ENCODE peak calls at places on chromosomes 2 and 18, in ten cellular contexts. C is adrenal gland, P is GM12878, R is HCT116, Z is heart left ventricle, T is transverse colon, G is A549, Q is esophagus muscularis mucosa, U is thyroid gland, A is upper lobe of left lung. B is an unnamed sample.

GRCh38 chr2:106847366-106847765 is 38.6 kb downstream of the ST6GAL2 start:
- DNase-seq in C (no peak), P (no peak), Q (no peak), U (no peak), G (no peak), Z (no peak), A (no peak), T (no peak), R (no peak), B (no peak)

GRCh38 chr2:204705243-204705971 is 160.1 kb downstream of the PARD3B start:
- DNase-seq in P (no peak), A (peak; percentile 52), G (no peak), C (no peak), Z (no peak), R (no peak), U (peak; percentile 52), T (no peak), Q (no peak), B (no peak)

GRCh38 chr2:117774716-117775115 is 39.8 kb upstream of the DDX18 start:
- DNase-seq in Q (no peak), T (no peak), R (no peak), U (no peak), Z (no peak), C (no peak), A (no peak), P (no peak), G (no peak), B (no peak)

GRCh38 chr2:12764075-12764722 is 47.5 kb downstream of the TRIB2 start:
- DNase-seq in P (no peak), Q (no peak), U (no peak), R (no peak), Z (no peak), A (no peak), G (no peak), T (no peak), C (no peak), B (no peak)

GRCh38 chr2:200479617-200480292 is 30.1 kb downstream of the KCTD18 start:
- DNase-seq in A (no peak), U (no peak), T (no peak), Q (no peak), R (no peak), C (no peak), Z (no peak), G (no peak), P (no peak), B (no peak)

GRCh38 chr2:9844581-9844980 is 1.3 kb downstream of the TAF1B start:
- DNase-seq in U (no peak), G (no peak), T (no peak), Q (no peak), A (no peak), Z (no peak), C (no peak), P (peak; percentile 51), R (no peak), B (no peak)

GRCh38 chr18:32730620-32731021 is 42.2 kb downstream of the KLHL14 start:
- DNase-seq in R (no peak), U (no peak), A (no peak), Z (no peak), C (no peak), T (no peak), P (peak; percentile 30), G (no peak), Q (no peak), B (no peak)

GRCh38 chr18:58527116-58528010 is 101.5 kb downstream of the ALPK2 start:
- DNase-seq in P (no peak), Q (no peak), R (no peak), G (peak; percentile 59), U (no peak), A (no peak), C (no peak), T (no peak), Z (no peak), B (no peak)

GRCh38 chr18:47263828-47264314 is 12.4 kb upstream of the SKOR2 start:
- DNase-seq in C (no peak), Z (no peak), A (no peak), U (no peak), G (no peak), R (no peak), P (no peak), Q (no peak), T (no peak), B (no peak)

GRCh38 chr18:58232674-58233073 is 188.6 kb downstream of the NEDD4L start:
- DNase-seq in Z (no peak), R (no peak), U (no peak), G (no peak), Q (no peak), C (no peak), T (no peak), A (no peak), P (no peak), B (no peak)

GRCh38 chr2:64220906-64221659 is 76.9 kb upstream of the PELI1 start:
- DNase-seq in Q (no peak), Z (no peak), A (no peak), C (no peak), G (no peak), T (no peak), R (no peak), P (no peak), U (no peak), B (no peak)

GRCh38 chr2:233882353-233882752 is 14.2 kb upstream of the MSL3B start:
- DNase-seq in G (no peak), T (no peak), Q (no peak), A (no peak), U (no peak), R (no peak), Z (no peak), C (no peak), P (no peak), B (no peak)

GRCh38 chr2:149763358-149763757 is 175.8 kb upstream of the MMADHC start:
- DNase-seq in P (no peak), R (no peak), Z (no peak), G (no peak), Q (no peak), C (no peak), U (no peak), T (no peak), A (no peak), B (no peak)

DNA sequence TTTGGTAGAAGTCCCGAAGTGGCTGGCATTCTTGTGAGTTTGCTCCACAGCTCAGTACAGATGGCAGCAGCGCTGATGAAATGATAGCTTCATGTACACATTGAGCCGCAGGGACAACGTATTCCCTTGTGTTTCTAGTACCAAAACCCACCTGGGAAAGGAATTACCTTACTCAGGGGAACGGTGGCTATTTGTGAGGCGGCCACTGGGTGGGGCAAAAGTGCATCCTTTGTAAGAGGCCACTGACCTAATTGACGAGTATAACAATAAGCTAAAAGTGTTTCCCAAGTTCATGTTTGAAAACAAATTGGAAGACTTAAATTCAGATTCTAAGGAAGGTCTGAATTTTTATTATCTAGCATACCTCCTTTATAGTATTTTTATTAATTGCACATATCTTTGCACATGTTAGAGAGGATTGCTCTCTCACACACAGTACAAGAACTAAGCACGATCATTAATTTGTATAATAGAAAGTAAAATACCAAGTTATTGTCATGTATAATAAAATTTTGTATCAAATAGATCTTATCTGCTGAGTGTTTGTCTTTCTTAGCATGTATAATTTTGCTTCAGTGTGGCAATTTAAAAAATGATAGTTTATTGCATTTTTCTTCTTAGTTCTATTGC is 25.3 kb upstream of the CDH7 start:
- DNase-seq in R (no peak), A (no peak), C (peak; percentile 62), Z (no peak), U (peak; percentile 39), P (no peak), T (peak; percentile 33), Q (no peak), G (no peak), B (peak; percentile 58)
- H3K4me3 ChIP-seq in R (no peak overlapping the region), A (no peak overlapping the region), C (no peak overlapping the region), Z (no peak overlapping the region), U (no peak overlapping the region), P (no peak overlapping the region), T (no peak overlapping the region), Q (no peak overlapping the region), G (no peak overlapping the region), B (no peak overlapping the region)

GRCh38 chr2:3602553-3603339 is 7.8 kb downstream of the COLEC11 start:
- DNase-seq in G (no peak), Z (no peak), Q (peak; percentile 68), U (no peak), A (no peak), R (no peak), C (peak; percentile 51), P (no peak), T (no peak), B (no peak)

GRCh38 chr2:3598912-3599854 is 4.3 kb downstream of the COLEC11 start:
- DNase-seq in P (no peak), Z (no peak), G (no peak), U (no peak), T (no peak), C (peak; percentile 48), R (no peak), Q (no peak), A (no peak), B (no peak)

GRCh38 chr2:3600256-3600855 is 5.4 kb downstream of the COLEC11 start:
- DNase-seq in Z (no peak), Q (no peak), C (no peak), U (no peak), P (no peak), A (no peak), T (no peak), R (no peak), G (no peak), B (no peak)

GRCh38 chr2:3603536-3604206 is 8.8 kb downstream of the COLEC11 start:
- DNase-seq in Q (peak; percentile 74), P (no peak), G (no peak), R (no peak), C (peak; percentile 44), Z (no peak), U (no peak), T (no peak), A (no peak), B (no peak)

GRCh38 chr2:3601561-3602271 is 6.8 kb downstream of the COLEC11 start:
- DNase-seq in U (no peak), C (peak; percentile 46), P (no peak), R (no peak), G (no peak), A (no peak), T (no peak), Z (no peak), Q (no peak), B (no peak)
- TF ChIP-seq POLR2A in U (no peak), C (no peak), P (no peak), R (no peak), G (no peak), A (no peak), T (no peak), Z (no peak), Q (no peak), B (no peak)

GRCh38 chr2:101386599-101387150 is 628 bp downstream of the CREG2 start:
- DNase-seq in U (no peak), Z (no peak), C (no peak), P (no peak), G (peak; percentile 17), Q (no peak), A (no peak), R (no peak), T (no peak), B (no peak)
- H3K4me3 ChIP-seq in U (peak overlapping the region; percentile 19), Z (peak overlapping the region; percentile 40), C (peak overlapping the region; percentile 8), P (no peak overlapping the region), G (peak overlapping the region; percentile 64), Q (peak overlapping the region; percentile 58), A (peak overlapping the region; percentile 55), R (peak overlapping the region; percentile 42), T (peak overlapping the region; percentile 40), B (peak overlapping the region; percentile 50)

DNA sequence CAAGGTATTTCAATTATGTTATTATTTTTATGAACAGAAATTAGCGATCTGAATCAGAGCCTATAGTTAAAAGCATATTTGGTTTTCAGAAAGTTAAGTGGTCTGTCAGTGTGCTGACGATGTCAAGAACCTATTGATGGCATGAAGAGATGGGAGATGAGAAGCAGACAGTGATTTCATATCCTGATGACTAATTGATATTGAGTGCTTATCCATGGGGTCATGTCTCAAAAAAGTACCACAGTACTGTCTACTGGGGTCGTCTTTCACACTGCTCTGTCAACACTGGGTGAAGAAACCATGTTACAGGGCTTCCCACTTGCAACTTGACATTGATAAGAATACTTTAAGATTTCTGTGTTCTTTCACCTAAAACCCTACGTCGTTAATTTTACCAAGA is 297.1 kb downstream of the AFF3 start:
- DNase-seq in A (no peak), Q (no peak), C (no peak), P (no peak), G (no peak), T (no peak), R (no peak), U (no peak), Z (no peak), B (no peak)
- TF ChIP-seq POLR2A in A (no peak), Q (no peak), C (no peak), P (no peak), G (no peak), T (no peak), R (no peak), U (no peak), Z (no peak), B (no peak)

B was measured in Peyer's patch.